ENCODE peak calls at places on chromosomes 12 and 14, in six cellular contexts. R, F, U, P, O and W are unnamed samples.

GRCh38 chr12:101455685-101456084 is 19.5 kb upstream of the SPIC start:
- DNase-seq in O (no peak), F (no peak), P (no peak), U (no peak), R (no peak), W (no peak)

GRCh38 chr14:20681348-20682126 is 2.8 kb upstream of the RNASE4 start:
- DNase-seq in P (peak; percentile 60), U (peak; percentile 90), O (peak; percentile 84), R (peak; percentile 21), F (peak; percentile 37), W (peak; percentile 91)

GRCh38 chr14:38357557-38357956 is 101.7 kb upstream of the CLEC14A start:
- DNase-seq in R (no peak), U (peak; percentile 51), F (no peak), O (no peak), P (no peak), W (no peak)

GRCh38 chr14:81176224-81176623 is 44.5 kb downstream of the GTF2A1 start:
- DNase-seq in U (no peak), F (no peak), R (no peak), O (peak; percentile 52), P (no peak), W (no peak)

GRCh38 chr14:26233126-26233525 is 364.7 kb downstream of the NOVA1 start:
- DNase-seq in R (no peak), U (no peak), O (no peak), P (no peak), F (no peak), W (no peak)

GRCh38 chr14:105885561-105886320 is 359.4 kb downstream of the TMEM121 start:
- DNase-seq in O (peak; percentile 28), R (no peak), P (no peak), F (no peak), U (no peak), W (no peak)

GRCh38 chr12:99099786-99100185 is 454.7 kb downstream of the APAF1 start:
- DNase-seq in F (no peak), R (no peak), P (no peak), U (no peak), O (no peak), W (no peak)

GRCh38 chr14:73786632-73786941 is 65.0 kb upstream of the PTGR2 start:
- DNase-seq in U (no peak), R (no peak), O (peak; percentile 51), P (peak; percentile 66), F (no peak), W (peak; percentile 77)

GRCh38 chr12:54030889-54031860 is 1.7 kb upstream of the HOXC5 start:
- DNase-seq in R (no peak), O (no peak), U (no peak), F (no peak), P (no peak), W (peak; percentile 70)

GRCh38 chr12:39605996-39606395 is 13.6 kb downstream of the ABCD2 start:
- DNase-seq in P (no peak), O (no peak), F (no peak), U (peak; percentile 26), R (no peak), W (no peak)

GRCh38 chr14:101689039-101689501 is 72.4 kb upstream of the PPP2R5C start:
- DNase-seq in U (no peak), R (no peak), F (no peak), O (no peak), P (no peak), W (no peak)